ENCODE peak calls at places on chromosomes 6 and 20, in five cellular contexts. A is HCT116; H is CD8-positive, alpha-beta T cell; Y is CD8-positive, alpha-beta memory T cell; R is heart right ventricle. Z is an unnamed sample.

GRCh38 chr6:70520575-70520974 is 46.2 kb upstream of the SDHAF4 start:
- DNase-seq in A (no peak), H (no peak), Y (no peak), R (no peak), Z (no peak)

GRCh38 chr6:170545405-170545804 is 7.7 kb downstream of the PSMB1 start:
- DNase-seq in A (no peak), H (no peak), Y (no peak), R (no peak), Z (no peak)

GRCh38 chr6:35051997-35052583 is 89.0 kb downstream of the TCP11 start:
- DNase-seq in A (no peak), H (no peak), Y (no peak), R (no peak), Z (no peak)

GRCh38 chr20:23245553-23246128 is 105.0 kb upstream of the NXT1 start:
- DNase-seq in A (no peak), H (no peak), Y (no peak), R (peak; percentile 73), Z (peak; percentile 56)

GRCh38 chr6:15409301-15410125 is 163.6 kb downstream of the JARID2 start:
- DNase-seq in A (no peak), H (no peak), Y (no peak), R (no peak), Z (no peak)

GRCh38 chr20:57124800-57125399 is 141.5 kb downstream of the BMP7 start:
- DNase-seq in A (no peak), H (no peak), Y (no peak), R (no peak), Z (no peak)

GRCh38 chr6:89989742-89990141 is 95.5 kb downstream of the GJA10 start:
- DNase-seq in A (no peak), H (no peak), Y (no peak), R (no peak), Z (no peak)

GRCh38 chr6:43058511-43058910 is 723 bp downstream of the MRPL2 start:
- DNase-seq in A (no peak), H (no peak), Y (no peak), R (no peak), Z (no peak)

GRCh38 chr20:62363920-62364851 is 2.9 kb downstream of the LAMA5 start:
- DNase-seq in A (no peak), H (no peak), Y (no peak), R (peak; percentile 68), Z (peak; percentile 66)

GRCh38 chr6:31383149-31383548 is 20.2 kb upstream of the MICA start:
- DNase-seq in A (no peak), H (no peak), Y (no peak), R (no peak), Z (no peak)

GRCh38 chr20:8994045-8994444 is 74.8 kb upstream of the PLCB4 start:
- DNase-seq in A (no peak), H (no peak), Y (no peak), R (no peak), Z (no peak)

GRCh38 chr6:21402368-21402767 is 191.2 kb upstream of the SOX4 start:
- DNase-seq in A (no peak), H (no peak), Y (no peak), R (no peak), Z (no peak)

GRCh38 chr6:31057426-31058003 is 47.2 kb downstream of the MUC22 start:
- DNase-seq in A (no peak), H (no peak), Y (no peak), R (no peak), Z (no peak)

GRCh38 chr6:81242634-81243033 is 509.8 kb downstream of the TENT5A start:
- DNase-seq in A (no peak), H (no peak), Y (no peak), R (no peak), Z (no peak)

GRCh38 chr20:49870261-49870660 is 45.1 kb downstream of the SPATA2 start:
- DNase-seq in A (no peak), H (no peak), Y (no peak), R (no peak), Z (no peak)

GRCh38 chr6:11025911-11026635 is 18.0 kb downstream of the ELOVL2 start:
- DNase-seq in A (no peak), H (no peak), Y (no peak), R (no peak), Z (no peak)

GRCh38 chr6:4382362-4382853 is 247.0 kb upstream of the ECI2 start:
- DNase-seq in A (no peak), H (no peak), Y (no peak), R (no peak), Z (no peak)

GRCh38 chr6:4380881-4381281 is 245.5 kb upstream of the ECI2 start:
- DNase-seq in A (no peak), H (no peak), Y (no peak), R (no peak), Z (no peak)

GRCh38 chr6:4383910-4384637 is 248.7 kb upstream of the ECI2 start:
- DNase-seq in A (no peak), H (no peak), Y (no peak), R (no peak), Z (no peak)

GRCh38 chr6:4381379-4381778 is 246.0 kb upstream of the ECI2 start:
- DNase-seq in A (no peak), H (no peak), Y (no peak), R (peak; percentile 81), Z (no peak)

GRCh38 chr6:4384638-4385036 is 249.3 kb upstream of the ECI2 start:
- DNase-seq in A (no peak), H (no peak), Y (no peak), R (no peak), Z (no peak)
- H3K9me3 ChIP-seq in A (peaks cover 19% of the 10 kb centered on the region), H (no peaks in the 10 kb centered on the region), Y (no peaks in the 10 kb centered on the region), R (no peaks in the 10 kb centered on the region), Z (peaks cover 16% of the 10 kb centered on the region)

GRCh38 chr6:33875141-33875581 is 71.4 kb upstream of the MLN start:
- DNase-seq in A (no peak), H (no peak), Y (no peak), R (no peak), Z (no peak)
- H3K9me3 ChIP-seq in A (no peaks in the 10 kb centered on the region), H (no peaks in the 10 kb centered on the region), Y (no peaks in the 10 kb centered on the region), R (no peaks in the 10 kb centered on the region), Z (no peaks in the 10 kb centered on the region)

DNA sequence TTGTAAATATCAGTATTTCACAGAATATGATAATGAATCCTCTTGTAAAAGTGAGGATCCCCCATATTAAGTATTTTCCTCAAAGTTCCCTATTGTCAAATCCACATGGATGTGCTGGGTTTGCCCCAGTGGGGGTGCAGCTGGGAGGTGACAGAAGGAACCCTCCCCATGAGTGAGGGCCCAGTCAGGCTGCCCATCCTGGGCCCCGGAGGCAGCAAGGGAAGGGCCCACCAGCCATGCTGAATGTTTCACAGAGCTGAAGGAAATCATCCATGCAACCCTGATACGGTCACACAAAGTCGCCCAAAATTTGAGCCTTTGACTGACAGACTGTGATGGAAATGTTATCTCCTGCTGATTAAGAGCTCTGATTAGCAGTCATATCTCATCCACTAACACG is 39.7 kb downstream of the FRMD1 start:
- DNase-seq in A (no peak), H (no peak), Y (no peak), R (no peak), Z (no peak)
- H3K9me3 ChIP-seq in A (no peaks in the 10 kb centered on the region), H (peaks cover 11% of the 10 kb centered on the region), Y (peaks cover 6% of the 10 kb centered on the region), R (no peaks in the 10 kb centered on the region), Z (peaks cover 16% of the 10 kb centered on the region)

GRCh38 chr6:54896302-54896701 is 49.7 kb downstream of the FAM83B start:
- DNase-seq in A (no peak), H (no peak), Y (no peak), R (no peak), Z (no peak)
- H3K9me3 ChIP-seq in A (no peaks in the 10 kb centered on the region), H (no peaks in the 10 kb centered on the region), Y (no peaks in the 10 kb centered on the region), R (no peaks in the 10 kb centered on the region), Z (no peaks in the 10 kb centered on the region)

GRCh38 chr6:156280131-156280530 is 497.0 kb upstream of the ARID1B start:
- DNase-seq in A (no peak), H (no peak), Y (no peak), R (no peak), Z (no peak)
- H3K9me3 ChIP-seq in A (no peaks in the 10 kb centered on the region), H (no peaks in the 10 kb centered on the region), Y (no peaks in the 10 kb centered on the region), R (no peaks in the 10 kb centered on the region), Z (no peaks in the 10 kb centered on the region)

GRCh38 chr6:140153703-140154102 is 779.3 kb upstream of the CITED2 start:
- DNase-seq in A (no peak), H (no peak), Y (no peak), R (no peak), Z (no peak)
- H3K9me3 ChIP-seq in A (no peaks in the 10 kb centered on the region), H (no peaks in the 10 kb centered on the region), Y (no peaks in the 10 kb centered on the region), R (no peaks in the 10 kb centered on the region), Z (no peaks in the 10 kb centered on the region)

GRCh38 chr20:59785986-59786753 is 147.3 kb downstream of the SYCP2 start:
- DNase-seq in A (no peak), H (no peak), Y (no peak), R (no peak), Z (peak; percentile 8)

GRCh38 chr20:59785118-59785959 is 148.1 kb downstream of the SYCP2 start:
- DNase-seq in A (no peak), H (no peak), Y (no peak), R (no peak), Z (no peak)

GRCh38 chr20:59788196-59788735 is 145.2 kb downstream of the SYCP2 start:
- DNase-seq in A (no peak), H (no peak), Y (no peak), R (no peak), Z (no peak)

GRCh38 chr20:59788811-59789210 is 144.6 kb downstream of the SYCP2 start:
- DNase-seq in A (no peak), H (no peak), Y (no peak), R (no peak), Z (no peak)

DNA sequence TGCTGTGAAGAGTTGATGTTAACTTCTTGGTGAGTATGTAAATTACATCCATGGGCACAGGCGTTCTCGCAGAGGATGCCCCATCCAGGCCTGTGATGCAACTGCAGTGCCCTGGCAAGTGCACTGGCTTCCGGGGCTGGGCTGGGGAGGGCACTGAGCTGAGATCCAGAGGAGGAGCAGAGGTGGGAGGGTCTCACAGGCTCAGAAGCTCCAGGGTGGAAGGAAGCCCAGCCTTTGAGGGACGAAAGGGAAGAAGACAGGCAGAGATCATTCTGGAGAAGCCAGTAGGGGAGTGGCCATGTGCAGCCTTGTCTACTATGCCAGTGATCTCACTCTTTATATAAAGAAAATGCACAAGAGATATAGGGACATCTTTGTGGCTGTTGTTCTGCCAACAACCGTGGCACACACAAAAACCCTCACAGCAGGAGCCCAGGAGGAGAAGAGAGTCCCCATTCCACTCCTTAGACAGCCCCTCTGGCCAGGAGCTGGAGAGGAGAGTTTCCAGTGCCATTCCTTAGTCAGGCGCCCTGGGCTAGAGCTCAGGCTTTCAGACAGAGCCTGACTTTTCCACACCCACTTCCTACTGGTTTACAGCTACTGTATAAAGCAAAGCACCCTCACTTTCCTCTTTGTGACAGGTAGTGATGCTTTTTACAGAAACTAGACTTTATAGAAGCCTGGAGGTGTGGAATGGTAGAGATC is 146.1 kb downstream of the SYCP2 start:
- DNase-seq in A (no peak), H (no peak), Y (no peak), R (no peak), Z (no peak)
- H3K9me3 ChIP-seq in A (no peaks in the 10 kb centered on the region), H (no peaks in the 10 kb centered on the region), Y (no peaks in the 10 kb centered on the region), R (no peaks in the 10 kb centered on the region), Z (no peaks in the 10 kb centered on the region)

GRCh38 chr20:31355981-31356380 is 12.4 kb upstream of the DEFB118 start:
- DNase-seq in A (no peak), H (no peak), Y (no peak), R (no peak), Z (no peak)
- H3K9me3 ChIP-seq in A (no peaks in the 10 kb centered on the region), H (no peaks in the 10 kb centered on the region), Y (no peaks in the 10 kb centered on the region), R (no peaks in the 10 kb centered on the region), Z (no peaks in the 10 kb centered on the region)

GRCh38 chr6:39657355-39657754 is 67.9 kb downstream of the KIF6 start:
- DNase-seq in A (no peak), H (no peak), Y (no peak), R (no peak), Z (no peak)

GRCh38 chr6:39654121-39654520 is 71.1 kb downstream of the KIF6 start:
- DNase-seq in A (no peak), H (no peak), Y (no peak), R (no peak), Z (no peak)

GRCh38 chr6:39653631-39654030 is 71.6 kb downstream of the KIF6 start:
- DNase-seq in A (no peak), H (no peak), Y (no peak), R (no peak), Z (no peak)
- H3K9me3 ChIP-seq in A (no peaks in the 10 kb centered on the region), H (no peaks in the 10 kb centered on the region), Y (no peaks in the 10 kb centered on the region), R (no peaks in the 10 kb centered on the region), Z (no peaks in the 10 kb centered on the region)

Z was measured in adrenal gland.